ENCODE peak calls at places on chromosomes 12 and 14, in nine cellular contexts. One of them, this sample, is unnamed.

GRCh38 chr12:29148065-29148957 is 767 bp upstream of the FAR2 start:
- DNase-seq in lower leg skin: peak
- DNase-seq in suprapubic skin: no peak
- DNase-seq in psoas muscle: peak
- DNase-seq in stomach: no peak
- DNase-seq in cardiac muscle cell: no peak
- DNase-seq in A673: peak
- DNase-seq in heart right ventricle: peak
- DNase-seq in spleen: peak
- DNase-seq in this sample: no peak

GRCh38 chr14:50741571-50741970 is 73.5 kb upstream of the SAV1 start:
- DNase-seq in A673: peak
- DNase-seq in heart right ventricle: no peak
- DNase-seq in suprapubic skin: no peak
- DNase-seq in spleen: no peak
- DNase-seq in psoas muscle: no peak
- DNase-seq in lower leg skin: no peak
- DNase-seq in cardiac muscle cell: no peak
- DNase-seq in stomach: no peak
- DNase-seq in this sample: no peak

GRCh38 chr12:76799362-76799761 is 35.4 kb downstream of the ZDHHC17 start:
- DNase-seq in cardiac muscle cell: no peak
- DNase-seq in heart right ventricle: no peak
- DNase-seq in lower leg skin: no peak
- DNase-seq in suprapubic skin: no peak
- DNase-seq in psoas muscle: no peak
- DNase-seq in spleen: no peak
- DNase-seq in A673: no peak
- DNase-seq in stomach: no peak
- DNase-seq in this sample: no peak

GRCh38 chr12:68267892-68268396 is 14.5 kb upstream of the IL22 start:
- DNase-seq in A673: no peak
- DNase-seq in cardiac muscle cell: no peak
- DNase-seq in spleen: no peak
- DNase-seq in stomach: no peak
- DNase-seq in heart right ventricle: no peak
- DNase-seq in lower leg skin: no peak
- DNase-seq in suprapubic skin: no peak
- DNase-seq in psoas muscle: no peak
- DNase-seq in this sample: no peak

GRCh38 chr14:61747342-61747741 is 14.9 kb upstream of the SNAPC1 start:
- DNase-seq in suprapubic skin: no peak
- DNase-seq in cardiac muscle cell: no peak
- DNase-seq in psoas muscle: no peak
- DNase-seq in stomach: no peak
- DNase-seq in lower leg skin: no peak
- DNase-seq in heart right ventricle: no peak
- DNase-seq in A673: no peak
- DNase-seq in spleen: no peak
- DNase-seq in this sample: no peak

GRCh38 chr12:80213871-80214270 is 114.5 kb downstream of the OTOGL start:
- DNase-seq in heart right ventricle: no peak
- DNase-seq in psoas muscle: no peak
- DNase-seq in lower leg skin: no peak
- DNase-seq in A673: no peak
- DNase-seq in spleen: no peak
- DNase-seq in suprapubic skin: no peak
- DNase-seq in cardiac muscle cell: no peak
- DNase-seq in stomach: no peak
- DNase-seq in this sample: no peak

GRCh38 chr12:105459760-105460325 is 129.4 kb downstream of the C12orf75 start:
- DNase-seq in spleen: no peak
- DNase-seq in cardiac muscle cell: no peak
- DNase-seq in psoas muscle: no peak
- DNase-seq in A673: no peak
- DNase-seq in suprapubic skin: no peak
- DNase-seq in heart right ventricle: peak
- DNase-seq in lower leg skin: no peak
- DNase-seq in stomach: no peak
- DNase-seq in this sample: no peak

GRCh38 chr12:124321556-124322270 is 26.8 kb downstream of the RFLNA start:
- DNase-seq in lower leg skin: no peak
- DNase-seq in stomach: no peak
- DNase-seq in heart right ventricle: no peak
- DNase-seq in psoas muscle: no peak
- DNase-seq in spleen: no peak
- DNase-seq in cardiac muscle cell: no peak
- DNase-seq in suprapubic skin: no peak
- DNase-seq in A673: no peak
- DNase-seq in this sample: no peak

GRCh38 chr14:100810861-100811461 is 15.0 kb upstream of the MEG3 start:
- DNase-seq in spleen: no peak
- DNase-seq in suprapubic skin: no peak
- DNase-seq in heart right ventricle: no peak
- DNase-seq in stomach: no peak
- DNase-seq in A673: no peak
- DNase-seq in psoas muscle: no peak
- DNase-seq in lower leg skin: no peak
- DNase-seq in cardiac muscle cell: no peak
- DNase-seq in this sample: no peak

GRCh38 chr14:52044791-52045522 is 23.9 kb downstream of the NID2 start:
- DNase-seq in stomach: no peak
- DNase-seq in spleen: no peak
- DNase-seq in A673: peak
- DNase-seq in cardiac muscle cell: no peak
- DNase-seq in suprapubic skin: no peak
- DNase-seq in heart right ventricle: no peak
- DNase-seq in psoas muscle: no peak
- DNase-seq in lower leg skin: no peak
- DNase-seq in this sample: no peak

GRCh38 chr14:100651999-100652508 is 64.8 kb upstream of the BEGAIN start:
- DNase-seq in stomach: no peak
- DNase-seq in spleen: no peak
- DNase-seq in heart right ventricle: no peak
- DNase-seq in lower leg skin: no peak
- DNase-seq in psoas muscle: peak
- DNase-seq in suprapubic skin: no peak
- DNase-seq in cardiac muscle cell: no peak
- DNase-seq in A673: no peak
- DNase-seq in this sample: no peak

GRCh38 chr14:84254205-84254788 is 1275.6 kb upstream of the FLRT2 start:
- DNase-seq in cardiac muscle cell: no peak
- DNase-seq in A673: peak
- DNase-seq in psoas muscle: no peak
- DNase-seq in stomach: no peak
- DNase-seq in spleen: no peak
- DNase-seq in heart right ventricle: no peak
- DNase-seq in suprapubic skin: no peak
- DNase-seq in lower leg skin: no peak
- DNase-seq in this sample: no peak

GRCh38 chr12:131530041-131530332 is 180.9 kb upstream of the SFSWAP start:
- DNase-seq in suprapubic skin: no peak
- DNase-seq in cardiac muscle cell: no peak
- DNase-seq in stomach: no peak
- DNase-seq in spleen: no peak
- DNase-seq in psoas muscle: no peak
- DNase-seq in lower leg skin: no peak
- DNase-seq in A673: no peak
- DNase-seq in heart right ventricle: no peak
- DNase-seq in this sample: no peak

GRCh38 chr12:103811791-103812190 is 29.2 kb downstream of the NT5DC3 start:
- DNase-seq in stomach: no peak
- DNase-seq in psoas muscle: no peak
- DNase-seq in suprapubic skin: no peak
- DNase-seq in spleen: no peak
- DNase-seq in heart right ventricle: no peak
- DNase-seq in A673: no peak
- DNase-seq in lower leg skin: no peak
- DNase-seq in cardiac muscle cell: no peak
- DNase-seq in this sample: no peak

GRCh38 chr14:90986510-90986909 is 73.9 kb downstream of the RPS6KA5 start:
- DNase-seq in stomach: no peak
- DNase-seq in lower leg skin: no peak
- DNase-seq in cardiac muscle cell: no peak
- DNase-seq in suprapubic skin: no peak
- DNase-seq in A673: no peak
- DNase-seq in spleen: no peak
- DNase-seq in heart right ventricle: no peak
- DNase-seq in psoas muscle: no peak
- DNase-seq in this sample: no peak

GRCh38 chr12:95764848-95765247 is 25.7 kb downstream of the NTN4 start:
- DNase-seq in lower leg skin: no peak
- DNase-seq in stomach: no peak
- DNase-seq in heart right ventricle: no peak
- DNase-seq in cardiac muscle cell: no peak
- DNase-seq in psoas muscle: no peak
- DNase-seq in suprapubic skin: no peak
- DNase-seq in A673: no peak
- DNase-seq in spleen: no peak
- DNase-seq in this sample: no peak

GRCh38 chr14:60573943-60574496 is 65.1 kb downstream of the SIX6 start:
- DNase-seq in cardiac muscle cell: no peak
- DNase-seq in psoas muscle: no peak
- DNase-seq in A673: no peak
- DNase-seq in suprapubic skin: no peak
- DNase-seq in lower leg skin: no peak
- DNase-seq in heart right ventricle: no peak
- DNase-seq in spleen: no peak
- DNase-seq in stomach: no peak
- DNase-seq in this sample: no peak
- H3K4me3 ChIP-seq in cardiac muscle cell: no peak
- H3K4me3 ChIP-seq in psoas muscle: no peak
- H3K4me3 ChIP-seq in A673: no peak
- H3K4me3 ChIP-seq in suprapubic skin: no peak
- H3K4me3 ChIP-seq in lower leg skin: no peak
- H3K4me3 ChIP-seq in heart right ventricle: no peak
- H3K4me3 ChIP-seq in spleen: no peak
- H3K4me3 ChIP-seq in stomach: no peak
- H3K4me3 ChIP-seq in this sample: no peak

GRCh38 chr14:81435578-81436295 is 35.6 kb upstream of the STON2 start:
- DNase-seq in lower leg skin: peak
- DNase-seq in stomach: peak
- DNase-seq in A673: peak
- DNase-seq in spleen: peak
- DNase-seq in heart right ventricle: peak
- DNase-seq in psoas muscle: peak
- DNase-seq in suprapubic skin: peak
- DNase-seq in cardiac muscle cell: peak
- DNase-seq in this sample: no peak
- H3K4me3 ChIP-seq in lower leg skin: peak
- H3K4me3 ChIP-seq in stomach: peak
- H3K4me3 ChIP-seq in A673: peak
- H3K4me3 ChIP-seq in spleen: peak
- H3K4me3 ChIP-seq in heart right ventricle: peak
- H3K4me3 ChIP-seq in psoas muscle: peak
- H3K4me3 ChIP-seq in suprapubic skin: peak
- H3K4me3 ChIP-seq in cardiac muscle cell: peak
- H3K4me3 ChIP-seq in this sample: peak

GRCh38 chr12:107440596-107440995 is 245.0 kb upstream of the PWP1 start:
- DNase-seq in A673: no peak
- DNase-seq in spleen: peak
- DNase-seq in heart right ventricle: no peak
- DNase-seq in psoas muscle: no peak
- DNase-seq in lower leg skin: no peak
- DNase-seq in stomach: no peak
- DNase-seq in suprapubic skin: no peak
- DNase-seq in cardiac muscle cell: no peak
- DNase-seq in this sample: no peak

GRCh38 chr12:107439101-107439738 is 246.4 kb upstream of the PWP1 start:
- DNase-seq in psoas muscle: no peak
- DNase-seq in spleen: peak
- DNase-seq in suprapubic skin: no peak
- DNase-seq in cardiac muscle cell: no peak
- DNase-seq in heart right ventricle: no peak
- DNase-seq in stomach: no peak
- DNase-seq in A673: no peak
- DNase-seq in lower leg skin: no peak
- DNase-seq in this sample: no peak

GRCh38 chr12:107443320-107444090 is 242.1 kb upstream of the PWP1 start:
- DNase-seq in suprapubic skin: no peak
- DNase-seq in psoas muscle: no peak
- DNase-seq in lower leg skin: no peak
- DNase-seq in cardiac muscle cell: no peak
- DNase-seq in heart right ventricle: no peak
- DNase-seq in A673: no peak
- DNase-seq in spleen: peak
- DNase-seq in stomach: no peak
- DNase-seq in this sample: no peak

GRCh38 chr12:107442593-107442992 is 243.0 kb upstream of the PWP1 start:
- DNase-seq in A673: peak
- DNase-seq in psoas muscle: no peak
- DNase-seq in stomach: no peak
- DNase-seq in heart right ventricle: no peak
- DNase-seq in cardiac muscle cell: no peak
- DNase-seq in suprapubic skin: no peak
- DNase-seq in spleen: peak
- DNase-seq in lower leg skin: no peak
- DNase-seq in this sample: no peak

DNA sequence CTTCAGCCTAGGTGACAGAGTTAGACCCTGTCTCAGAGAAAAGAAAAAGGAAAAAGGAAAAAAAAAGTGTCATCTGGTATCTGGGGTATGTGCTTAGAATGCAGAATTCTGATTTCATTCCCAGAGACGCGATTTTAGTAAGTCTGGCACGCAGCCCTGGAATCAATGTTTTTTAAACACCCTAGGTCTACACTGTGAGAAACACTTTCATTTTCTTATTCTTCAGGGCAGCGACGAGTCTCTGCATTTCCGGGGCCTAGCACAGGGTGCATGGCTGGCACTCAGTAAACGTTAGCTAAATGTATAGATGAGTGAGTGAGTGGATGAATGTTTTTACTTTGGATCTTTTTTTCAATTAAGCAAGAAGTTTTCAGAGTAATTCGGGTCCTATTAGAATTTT is 243.7 kb upstream of the PWP1 start:
- DNase-seq in spleen: peak
- DNase-seq in psoas muscle: no peak
- DNase-seq in heart right ventricle: no peak
- DNase-seq in suprapubic skin: no peak
- DNase-seq in cardiac muscle cell: no peak
- DNase-seq in lower leg skin: no peak
- DNase-seq in stomach: no peak
- DNase-seq in A673: peak
- DNase-seq in this sample: no peak
- H3K4me3 ChIP-seq in spleen: no peak
- H3K4me3 ChIP-seq in psoas muscle: no peak
- H3K4me3 ChIP-seq in heart right ventricle: no peak
- H3K4me3 ChIP-seq in suprapubic skin: peak
- H3K4me3 ChIP-seq in cardiac muscle cell: no peak
- H3K4me3 ChIP-seq in lower leg skin: no peak
- H3K4me3 ChIP-seq in stomach: peak
- H3K4me3 ChIP-seq in A673: peak
- H3K4me3 ChIP-seq in this sample: no peak

DNA sequence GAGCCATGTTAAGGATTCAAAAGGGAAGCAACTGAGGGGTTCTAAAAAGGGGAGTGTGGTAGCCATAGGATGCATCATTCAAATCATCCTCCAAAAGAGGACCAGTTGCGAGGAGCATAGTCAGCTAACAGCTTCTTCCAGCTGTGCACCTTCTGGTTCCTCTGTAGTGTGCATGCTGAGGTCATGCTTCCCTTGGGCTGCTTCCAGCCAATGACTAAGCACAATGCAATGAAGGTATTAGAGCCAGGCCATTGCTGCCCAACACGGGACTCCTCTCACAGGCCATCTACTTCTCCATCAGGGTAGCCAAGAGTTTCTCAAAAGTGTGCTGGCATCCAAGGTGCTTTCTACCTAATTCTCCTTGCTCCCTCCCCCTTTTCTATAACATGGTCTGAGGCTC is 69.2 kb upstream of the ARID2 start:
- DNase-seq in cardiac muscle cell: no peak
- DNase-seq in heart right ventricle: no peak
- DNase-seq in suprapubic skin: no peak
- DNase-seq in psoas muscle: no peak
- DNase-seq in stomach: peak
- DNase-seq in lower leg skin: no peak
- DNase-seq in A673: peak
- DNase-seq in spleen: no peak
- DNase-seq in this sample: no peak
- H3K4me3 ChIP-seq in cardiac muscle cell: no peak
- H3K4me3 ChIP-seq in heart right ventricle: no peak
- H3K4me3 ChIP-seq in suprapubic skin: no peak
- H3K4me3 ChIP-seq in psoas muscle: no peak
- H3K4me3 ChIP-seq in stomach: no peak
- H3K4me3 ChIP-seq in lower leg skin: no peak
- H3K4me3 ChIP-seq in A673: no peak
- H3K4me3 ChIP-seq in spleen: no peak
- H3K4me3 ChIP-seq in this sample: no peak